ENCODE peak calls at places on chromosomes 1 and 21, in six cellular contexts. One of them, this sample, is unnamed.

GRCh38 chr1:6281511-6282402 is 20.9 kb upstream of the GPR153 start:
- DNase-seq in left ventricle myocardium inferior: no peak
- DNase-seq in ovary: no peak
- DNase-seq in epithelial cell of esophagus: no peak
- DNase-seq in GM06990: no peak
- DNase-seq in GM23338: no peak
- DNase-seq in this sample: no peak

GRCh38 chr1:39646232-39647081 is 7.0 kb upstream of the HEYL start:
- DNase-seq in ovary: peak; percentile 84
- DNase-seq in left ventricle myocardium inferior: peak; percentile 94
- DNase-seq in GM23338: peak; percentile 80
- DNase-seq in epithelial cell of esophagus: peak; percentile 63
- DNase-seq in GM06990: no peak
- DNase-seq in this sample: no peak

GRCh38 chr1:61089338-61089737 is 7.0 kb downstream of the NFIA start:
- DNase-seq in GM23338: no peak
- DNase-seq in left ventricle myocardium inferior: no peak
- DNase-seq in GM06990: no peak
- DNase-seq in epithelial cell of esophagus: no peak
- DNase-seq in ovary: no peak
- DNase-seq in this sample: no peak

GRCh38 chr1:205535866-205536758 is 31.6 kb downstream of the CDK18 start:
- DNase-seq in GM06990: no peak
- DNase-seq in ovary: no peak
- DNase-seq in left ventricle myocardium inferior: no peak
- DNase-seq in epithelial cell of esophagus: no peak
- DNase-seq in GM23338: no peak
- DNase-seq in this sample: peak; percentile 16

GRCh38 chr1:108808438-108808837 is 48.5 kb downstream of the AKNAD1 start:
- DNase-seq in ovary: no peak
- DNase-seq in left ventricle myocardium inferior: no peak
- DNase-seq in GM23338: no peak
- DNase-seq in epithelial cell of esophagus: no peak
- DNase-seq in GM06990: no peak
- DNase-seq in this sample: no peak

GRCh38 chr21:41170442-41170841 is 2.5 kb downstream of the BACE2 start:
- DNase-seq in GM23338: peak; percentile 74
- DNase-seq in GM06990: no peak
- DNase-seq in ovary: no peak
- DNase-seq in epithelial cell of esophagus: peak; percentile 57
- DNase-seq in left ventricle myocardium inferior: peak; percentile 29
- DNase-seq in this sample: peak; percentile 35

GRCh38 chr1:57133686-57134085 is 167.9 kb upstream of the C8B start:
- DNase-seq in GM23338: no peak
- DNase-seq in ovary: no peak
- DNase-seq in epithelial cell of esophagus: peak; percentile 30
- DNase-seq in GM06990: no peak
- DNase-seq in left ventricle myocardium inferior: no peak
- DNase-seq in this sample: no peak

GRCh38 chr1:171422489-171422888 is 62.8 kb upstream of the PRRC2C start:
- DNase-seq in epithelial cell of esophagus: peak; percentile 48
- DNase-seq in ovary: no peak
- DNase-seq in GM23338: no peak
- DNase-seq in left ventricle myocardium inferior: no peak
- DNase-seq in GM06990: no peak
- DNase-seq in this sample: no peak

GRCh38 chr1:99265124-99265523 is 832 bp downstream of the PLPPR4 start:
- DNase-seq in left ventricle myocardium inferior: no peak
- DNase-seq in epithelial cell of esophagus: no peak
- DNase-seq in GM06990: no peak
- DNase-seq in ovary: no peak
- DNase-seq in GM23338: no peak
- DNase-seq in this sample: no peak

GRCh38 chr1:179445593-179445992 is 79.8 kb downstream of the AXDND1 start:
- DNase-seq in GM23338: no peak
- DNase-seq in GM06990: no peak
- DNase-seq in left ventricle myocardium inferior: no peak
- DNase-seq in ovary: no peak
- DNase-seq in epithelial cell of esophagus: no peak
- DNase-seq in this sample: no peak

GRCh38 chr1:183761871-183762270 is 43.0 kb upstream of the RGL1 start:
- DNase-seq in left ventricle myocardium inferior: no peak
- DNase-seq in epithelial cell of esophagus: no peak
- DNase-seq in GM23338: no peak
- DNase-seq in ovary: no peak
- DNase-seq in GM06990: no peak
- DNase-seq in this sample: no peak

GRCh38 chr1:55747285-55747890 is 532.2 kb upstream of the USP24 start:
- DNase-seq in epithelial cell of esophagus: no peak
- DNase-seq in GM06990: no peak
- DNase-seq in GM23338: no peak
- DNase-seq in ovary: no peak
- DNase-seq in left ventricle myocardium inferior: peak; percentile 14
- DNase-seq in this sample: no peak

GRCh38 chr1:76635784-76636183 is 231.5 kb upstream of the ST6GALNAC5 start:
- DNase-seq in GM06990: no peak
- DNase-seq in left ventricle myocardium inferior: no peak
- DNase-seq in epithelial cell of esophagus: peak; percentile 6
- DNase-seq in ovary: no peak
- DNase-seq in GM23338: no peak
- DNase-seq in this sample: no peak

GRCh38 chr1:230105754-230106625 is 39.0 kb downstream of the GALNT2 start:
- DNase-seq in left ventricle myocardium inferior: no peak
- DNase-seq in GM23338: no peak
- DNase-seq in epithelial cell of esophagus: peak; percentile 83
- DNase-seq in GM06990: peak; percentile 40
- DNase-seq in ovary: no peak
- DNase-seq in this sample: no peak

GRCh38 chr1:109438798-109439297 is 12.6 kb upstream of the PSMA5 start:
- DNase-seq in ovary: no peak
- DNase-seq in left ventricle myocardium inferior: no peak
- DNase-seq in epithelial cell of esophagus: peak; percentile 61
- DNase-seq in GM23338: no peak
- DNase-seq in GM06990: no peak
- DNase-seq in this sample: no peak

GRCh38 chr1:209542585-209542984 is 40.9 kb upstream of the CAMK1G start:
- DNase-seq in ovary: no peak
- DNase-seq in GM23338: no peak
- DNase-seq in GM06990: no peak
- DNase-seq in left ventricle myocardium inferior: no peak
- DNase-seq in epithelial cell of esophagus: peak; percentile 90
- DNase-seq in this sample: no peak

GRCh38 chr1:103250441-103250861 is 142.1 kb upstream of the COL11A1 start:
- DNase-seq in GM23338: peak; percentile 74
- DNase-seq in GM06990: no peak
- DNase-seq in ovary: no peak
- DNase-seq in epithelial cell of esophagus: no peak
- DNase-seq in left ventricle myocardium inferior: no peak
- DNase-seq in this sample: no peak

GRCh38 chr1:32178380-32179192 is 889 bp upstream of the TXLNA start:
- DNase-seq in ovary: no peak
- DNase-seq in left ventricle myocardium inferior: no peak
- DNase-seq in GM06990: no peak
- DNase-seq in GM23338: no peak
- DNase-seq in epithelial cell of esophagus: no peak
- DNase-seq in this sample: no peak

GRCh38 chr1:24163999-24164398 is 21.1 kb upstream of the IL22RA1 start:
- DNase-seq in left ventricle myocardium inferior: no peak
- DNase-seq in ovary: no peak
- DNase-seq in GM06990: no peak
- DNase-seq in epithelial cell of esophagus: no peak
- DNase-seq in GM23338: no peak
- DNase-seq in this sample: no peak

GRCh38 chr1:42043182-42043581 is 110.0 kb upstream of the GUCA2B start:
- DNase-seq in ovary: no peak
- DNase-seq in left ventricle myocardium inferior: no peak
- DNase-seq in GM06990: no peak
- DNase-seq in GM23338: no peak
- DNase-seq in epithelial cell of esophagus: no peak
- DNase-seq in this sample: no peak

GRCh38 chr1:88330201-88330600 is 353.9 kb upstream of the PKN2 start:
- DNase-seq in ovary: no peak
- DNase-seq in epithelial cell of esophagus: no peak
- DNase-seq in GM06990: no peak
- DNase-seq in left ventricle myocardium inferior: no peak
- DNase-seq in GM23338: no peak
- DNase-seq in this sample: no peak

GRCh38 chr1:93814795-93815737 is 63.9 kb downstream of the DNTTIP2 start:
- DNase-seq in epithelial cell of esophagus: no peak
- DNase-seq in GM23338: peak; percentile 27
- DNase-seq in GM06990: no peak
- DNase-seq in left ventricle myocardium inferior: no peak
- DNase-seq in ovary: no peak
- DNase-seq in this sample: no peak

GRCh38 chr1:93814059-93814794 is 64.8 kb downstream of the DNTTIP2 start:
- DNase-seq in GM06990: no peak
- DNase-seq in GM23338: peak; percentile 87
- DNase-seq in ovary: peak; percentile 32
- DNase-seq in epithelial cell of esophagus: peak; percentile 85
- DNase-seq in left ventricle myocardium inferior: no peak
- DNase-seq in this sample: peak; percentile 66

GRCh38 chr1:93811646-93812045 is 67.4 kb downstream of the DNTTIP2 start:
- DNase-seq in epithelial cell of esophagus: no peak
- DNase-seq in GM23338: no peak
- DNase-seq in ovary: no peak
- DNase-seq in GM06990: no peak
- DNase-seq in left ventricle myocardium inferior: no peak
- DNase-seq in this sample: no peak

GRCh38 chr1:93815738-93816110 is 63.3 kb downstream of the DNTTIP2 start:
- DNase-seq in epithelial cell of esophagus: peak; percentile 29
- DNase-seq in left ventricle myocardium inferior: no peak
- DNase-seq in GM23338: no peak
- DNase-seq in ovary: no peak
- DNase-seq in GM06990: no peak
- DNase-seq in this sample: no peak

GRCh38 chr1:93813076-93813475 is 65.9 kb downstream of the DNTTIP2 start:
- DNase-seq in GM06990: no peak
- DNase-seq in epithelial cell of esophagus: peak; percentile 51
- DNase-seq in GM23338: no peak
- DNase-seq in ovary: no peak
- DNase-seq in left ventricle myocardium inferior: no peak
- DNase-seq in this sample: no peak
- TF ChIP-seq CTCF in GM06990: no peak
- TF ChIP-seq CTCF in epithelial cell of esophagus: peak; percentile 5
- TF ChIP-seq CTCF in GM23338: no peak
- TF ChIP-seq CTCF in ovary: no peak
- TF ChIP-seq CTCF in left ventricle myocardium inferior: no peak
- TF ChIP-seq CTCF in this sample: no peak

GRCh38 chr1:83887483-83887882 is 111.4 kb downstream of the TTLL7 start:
- DNase-seq in GM06990: no peak
- DNase-seq in epithelial cell of esophagus: peak; percentile 65
- DNase-seq in GM23338: no peak
- DNase-seq in left ventricle myocardium inferior: no peak
- DNase-seq in ovary: no peak
- DNase-seq in this sample: no peak

GRCh38 chr1:83883979-83884378 is 115.0 kb downstream of the TTLL7 start:
- DNase-seq in GM06990: no peak
- DNase-seq in left ventricle myocardium inferior: no peak
- DNase-seq in ovary: no peak
- DNase-seq in GM23338: no peak
- DNase-seq in epithelial cell of esophagus: peak; percentile 65
- DNase-seq in this sample: no peak

GRCh38 chr1:83882906-83883305 is 116.0 kb downstream of the TTLL7 start:
- DNase-seq in GM23338: peak; percentile 56
- DNase-seq in epithelial cell of esophagus: peak; percentile 79
- DNase-seq in GM06990: no peak
- DNase-seq in ovary: no peak
- DNase-seq in left ventricle myocardium inferior: no peak
- DNase-seq in this sample: no peak
- TF ChIP-seq CTCF in GM23338: peak; percentile 56
- TF ChIP-seq CTCF in epithelial cell of esophagus: peak; percentile 52
- TF ChIP-seq CTCF in GM06990: peak; percentile 31
- TF ChIP-seq CTCF in ovary: no peak
- TF ChIP-seq CTCF in left ventricle myocardium inferior: peak; percentile 9
- TF ChIP-seq CTCF in this sample: no peak

GRCh38 chr1:107477233-107477632 is 336.4 kb downstream of the NTNG1 start:
- DNase-seq in epithelial cell of esophagus: no peak
- DNase-seq in left ventricle myocardium inferior: no peak
- DNase-seq in GM23338: peak; percentile 57
- DNase-seq in ovary: no peak
- DNase-seq in GM06990: no peak
- DNase-seq in this sample: no peak
- TF ChIP-seq CTCF in epithelial cell of esophagus: peak; percentile 23
- TF ChIP-seq CTCF in left ventricle myocardium inferior: no peak
- TF ChIP-seq CTCF in GM23338: peak; percentile 74
- TF ChIP-seq CTCF in ovary: no peak
- TF ChIP-seq CTCF in GM06990: peak; percentile 53
- TF ChIP-seq CTCF in this sample: no peak

GRCh38 chr1:215521279-215521678 is 45.8 kb upstream of the KCTD3 start:
- DNase-seq in GM23338: no peak
- DNase-seq in ovary: no peak
- DNase-seq in left ventricle myocardium inferior: no peak
- DNase-seq in GM06990: no peak
- DNase-seq in epithelial cell of esophagus: no peak
- DNase-seq in this sample: no peak

GRCh38 chr1:215518594-215518993 is 48.5 kb upstream of the KCTD3 start:
- DNase-seq in ovary: no peak
- DNase-seq in epithelial cell of esophagus: no peak
- DNase-seq in GM23338: no peak
- DNase-seq in GM06990: no peak
- DNase-seq in left ventricle myocardium inferior: no peak
- DNase-seq in this sample: no peak

GRCh38 chr1:215523128-215523861 is 43.8 kb upstream of the KCTD3 start:
- DNase-seq in left ventricle myocardium inferior: no peak
- DNase-seq in epithelial cell of esophagus: no peak
- DNase-seq in ovary: no peak
- DNase-seq in GM06990: no peak
- DNase-seq in GM23338: peak; percentile 30
- DNase-seq in this sample: no peak

GRCh38 chr1:215517441-215517891 is 49.6 kb upstream of the KCTD3 start:
- DNase-seq in GM23338: peak; percentile 53
- DNase-seq in epithelial cell of esophagus: peak; percentile 40
- DNase-seq in left ventricle myocardium inferior: no peak
- DNase-seq in GM06990: no peak
- DNase-seq in ovary: no peak
- DNase-seq in this sample: no peak
- TF ChIP-seq CTCF in GM23338: peak; percentile 87
- TF ChIP-seq CTCF in epithelial cell of esophagus: peak; percentile 42
- TF ChIP-seq CTCF in left ventricle myocardium inferior: peak; percentile 31
- TF ChIP-seq CTCF in GM06990: no peak
- TF ChIP-seq CTCF in ovary: no peak
- TF ChIP-seq CTCF in this sample: no peak